ENCODE peak calls at places on chromosomes 5 and 9, in ten cellular contexts. Q is RPMI7951; J is caudate nucleus; N is activated CD4-positive, alpha-beta memory T cell treated with anti-CD3 and anti-CD28 coated beads, Interleukin-2, amount 10 ng/mL, durations not matched to agents 7 days and 5 days; T is GM03348; P is NCI-H345; H is activated naive CD8-positive, alpha-beta T cell treated with anti-CD3 and anti-CD28 coated beads, Interleukin-2, amount 10 ng/mL, durations not matched to agents 7 days and 5 days; F is C1 segment of cervical spinal cord; X is lower lobe of right lung; G is dermis blood vessel endothelial cell. S is an unnamed sample.
A peak's percentile ranks its signal among the peaks of the same experiment; 100 is the strongest.

GRCh38 chr5:33379757-33380156 is 61.0 kb upstream of the TARS1 start:
- DNase-seq in J (no peak), P (no peak), X (no peak), T (no peak), H (no peak), F (no peak), N (no peak), Q (peak; percentile 48), G (peak; percentile 73), S (no peak)

GRCh38 chr9:6443661-6444060 is 30.7 kb downstream of the UHRF2 start:
- DNase-seq in X (no peak), F (no peak), H (no peak), J (no peak), Q (no peak), N (no peak), G (no peak), P (no peak), T (peak; percentile 33), S (no peak)

GRCh38 chr9:97904725-97905124 is 17.6 kb downstream of the TRMO start:
- DNase-seq in J (no peak), P (no peak), Q (no peak), T (no peak), N (peak; percentile 82), H (peak; percentile 62), X (no peak), G (no peak), F (no peak), S (no peak)

GRCh38 chr9:122221223-122221811 is 7.4 kb downstream of the LHX6 start:
- DNase-seq in T (peak; percentile 6), P (no peak), H (no peak), F (no peak), X (no peak), N (no peak), G (no peak), J (no peak), Q (no peak), S (no peak)

GRCh38 chr9:116156621-116157314 is 3.2 kb downstream of the PAPPA start:
- DNase-seq in Q (peak; percentile 49), F (no peak), N (no peak), J (no peak), X (no peak), P (peak; percentile 88), G (peak; percentile 47), H (no peak), T (peak; percentile 85), S (peak; percentile 90)

GRCh38 chr9:36276840-36277239 is 18.6 kb upstream of the GNE start:
- DNase-seq in F (no peak), P (no peak), G (peak; percentile 28), X (no peak), Q (peak; percentile 79), J (no peak), H (no peak), N (no peak), T (peak; percentile 86), S (no peak)

GRCh38 chr9:88590558-88591146 is 55.7 kb downstream of the NXNL2 start:
- DNase-seq in G (peak; percentile 18), N (no peak), P (no peak), T (no peak), X (no peak), F (no peak), Q (no peak), J (no peak), H (no peak), S (no peak)

GRCh38 chr9:89440951-89441654 is 56.8 kb downstream of the SEMA4D start:
- DNase-seq in T (no peak), G (no peak), X (peak; percentile 69), P (no peak), J (no peak), H (no peak), F (no peak), N (no peak), Q (no peak), S (no peak)

GRCh38 chr5:6435356-6435755 is 13.3 kb upstream of the UBE2QL1 start:
- DNase-seq in N (no peak), X (no peak), G (peak; percentile 74), J (no peak), F (no peak), H (no peak), P (no peak), Q (no peak), T (no peak), S (no peak)

GRCh38 chr5:72558383-72558782 is 51.2 kb upstream of the ZNF366 start:
- DNase-seq in G (peak; percentile 30), N (no peak), H (no peak), F (no peak), X (no peak), Q (no peak), J (no peak), P (no peak), T (no peak), S (no peak)

GRCh38 chr9:136645343-136645902 is 17.3 kb upstream of the EGFL7 start:
- DNase-seq in H (peak; percentile 33), X (peak; percentile 57), P (no peak), T (no peak), N (no peak), G (no peak), F (no peak), Q (no peak), J (no peak), S (no peak)

GRCh38 chr5:72425995-72426394 is 81.2 kb downstream of the ZNF366 start:
- DNase-seq in P (no peak), J (no peak), Q (peak; percentile 23), N (no peak), T (no peak), X (no peak), H (no peak), G (no peak), F (no peak), S (no peak)

GRCh38 chr5:146340260-146341081 is 1.8 kb downstream of the POU4F3 start:
- DNase-seq in J (no peak), X (no peak), T (peak; percentile 80), Q (peak; percentile 52), H (peak; percentile 61), F (no peak), N (peak; percentile 54), P (no peak), G (peak; percentile 80), S (no peak)

S was measured in ascending aorta.